ENCODE peak calls at places on chromosomes 7 and 10, in seven cellular contexts. S, J, M, O, Y, I and Z are unnamed samples.
A peak's percentile ranks its signal among the peaks of the same experiment; 100 is the strongest.

GRCh38 chr7:97959046-97959445 is 30.9 kb downstream of the OCM2 start:
- DNase-seq in S (no peak), J (no peak), M (no peak), O (no peak), Y (peak; percentile 59), I (no peak), Z (no peak)

GRCh38 chr7:12747687-12748306 is 60.4 kb downstream of the ARL4A start:
- DNase-seq in S (no peak), J (no peak), M (no peak), O (no peak), Y (no peak), I (no peak), Z (no peak)

GRCh38 chr10:84548869-84549268 is 220.5 kb downstream of the CCSER2 start:
- DNase-seq in S (no peak), J (no peak), M (no peak), O (no peak), Y (no peak), I (no peak), Z (no peak)

GRCh38 chr7:76998263-76998666 is 33.9 kb downstream of the SPDYE17 start:
- DNase-seq in S (no peak), J (no peak), M (no peak), O (no peak), Y (peak; percentile 66), I (no peak), Z (no peak)

GRCh38 chr10:21511931-21512330 is 13.6 kb downstream of the SKIDA1 start:
- DNase-seq in S (no peak), J (no peak), M (no peak), O (no peak), Y (no peak), I (no peak), Z (peak; percentile 65)

GRCh38 chr7:30841025-30841735 is 70.0 kb downstream of the MINDY4 start:
- DNase-seq in S (no peak), J (no peak), M (peak; percentile 49), O (peak; percentile 41), Y (no peak), I (no peak), Z (peak; percentile 35)

GRCh38 chr7:5077740-5078139 is 32.1 kb downstream of the RBAK start:
- DNase-seq in S (no peak), J (no peak), M (no peak), O (no peak), Y (no peak), I (no peak), Z (peak; percentile 52)

GRCh38 chr10:113557389-113558321 is 4.8 kb downstream of the HABP2 start:
- DNase-seq in S (no peak), J (no peak), M (no peak), O (no peak), Y (no peak), I (no peak), Z (no peak)

GRCh38 chr10:70967591-70968588 is 79.5 kb upstream of the PCBD1 start:
- DNase-seq in S (no peak), J (no peak), M (peak; percentile 39), O (no peak), Y (peak; percentile 38), I (no peak), Z (no peak)

GRCh38 chr7:82805527-82805960 is 357.1 kb downstream of the PCLO start:
- DNase-seq in S (no peak), J (no peak), M (peak; percentile 94), O (no peak), Y (no peak), I (no peak), Z (peak; percentile 14)

GRCh38 chr10:71302874-71303568 is 16.0 kb upstream of the SLC29A3 start:
- DNase-seq in S (no peak), J (no peak), M (peak; percentile 40), O (no peak), Y (peak; percentile 18), I (no peak), Z (no peak)

GRCh38 chr10:82628373-82628772 is 753.4 kb downstream of the NRG3 start:
- DNase-seq in S (no peak), J (no peak), M (no peak), O (no peak), Y (no peak), I (no peak), Z (no peak)

GRCh38 chr7:101537205-101537604 is 91.9 kb downstream of the MYL10 start:
- DNase-seq in S (no peak), J (no peak), M (no peak), O (no peak), Y (no peak), I (no peak), Z (peak; percentile 94)

GRCh38 chr10:108064856-108065255 is 900.4 kb upstream of the SORCS1 start:
- DNase-seq in S (no peak), J (no peak), M (no peak), O (no peak), Y (no peak), I (no peak), Z (no peak)

GRCh38 chr10:130516141-130516540 is 379.9 kb downstream of the GLRX3 start:
- DNase-seq in S (no peak), J (no peak), M (no peak), O (no peak), Y (no peak), I (no peak), Z (no peak)
- H3K27ac ChIP-seq in S (no peak overlapping the region), J (no peak overlapping the region), M (no peak overlapping the region), O (no peak overlapping the region), Y (no peak overlapping the region), I (no peak overlapping the region), Z (no peak overlapping the region)

DNA sequence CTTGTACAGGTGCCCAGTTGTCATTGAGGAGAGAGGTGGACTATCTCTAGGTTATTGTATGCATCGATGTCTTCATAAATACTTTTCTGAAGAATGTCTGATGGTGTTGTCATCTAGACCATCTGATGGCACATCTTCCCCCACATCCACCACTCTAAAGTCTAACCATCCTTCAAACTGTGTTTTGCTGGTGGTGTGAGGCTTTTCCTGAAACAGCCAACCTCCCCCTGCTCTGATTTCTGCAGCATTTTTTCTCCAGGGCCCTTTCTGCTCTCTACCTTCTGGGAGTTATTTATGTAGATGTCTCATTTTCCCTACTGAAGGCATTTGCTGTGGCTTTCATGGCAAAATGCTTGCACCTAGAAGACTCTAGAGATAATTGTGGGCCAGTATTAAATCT is 1.5 kb downstream of the PLCE1 start:
- DNase-seq in S (no peak), J (no peak), M (no peak), O (no peak), Y (no peak), I (no peak), Z (no peak)
- H3K27ac ChIP-seq in S (no peak overlapping the region), J (no peak overlapping the region), M (no peak overlapping the region), O (no peak overlapping the region), Y (no peak overlapping the region), I (peak overlapping the region; percentile 81), Z (no peak overlapping the region)

GRCh38 chr7:6180344-6180725 is 92.1 kb downstream of the CYTH3 start:
- DNase-seq in S (no peak), J (no peak), M (no peak), O (peak; percentile 40), Y (peak; percentile 36), I (no peak), Z (no peak)

GRCh38 chr7:6179620-6180343 is 92.6 kb downstream of the CYTH3 start:
- DNase-seq in S (no peak), J (no peak), M (no peak), O (peak; percentile 54), Y (peak; percentile 31), I (no peak), Z (no peak)

GRCh38 chr7:6175642-6176041 is 96.8 kb downstream of the CYTH3 start:
- DNase-seq in S (no peak), J (no peak), M (peak; percentile 41), O (no peak), Y (peak; percentile 9), I (no peak), Z (peak; percentile 54)

GRCh38 chr7:6181136-6181535 is 91.3 kb downstream of the CYTH3 start:
- DNase-seq in S (no peak), J (no peak), M (no peak), O (peak; percentile 9), Y (no peak), I (no peak), Z (peak; percentile 44)

DNA sequence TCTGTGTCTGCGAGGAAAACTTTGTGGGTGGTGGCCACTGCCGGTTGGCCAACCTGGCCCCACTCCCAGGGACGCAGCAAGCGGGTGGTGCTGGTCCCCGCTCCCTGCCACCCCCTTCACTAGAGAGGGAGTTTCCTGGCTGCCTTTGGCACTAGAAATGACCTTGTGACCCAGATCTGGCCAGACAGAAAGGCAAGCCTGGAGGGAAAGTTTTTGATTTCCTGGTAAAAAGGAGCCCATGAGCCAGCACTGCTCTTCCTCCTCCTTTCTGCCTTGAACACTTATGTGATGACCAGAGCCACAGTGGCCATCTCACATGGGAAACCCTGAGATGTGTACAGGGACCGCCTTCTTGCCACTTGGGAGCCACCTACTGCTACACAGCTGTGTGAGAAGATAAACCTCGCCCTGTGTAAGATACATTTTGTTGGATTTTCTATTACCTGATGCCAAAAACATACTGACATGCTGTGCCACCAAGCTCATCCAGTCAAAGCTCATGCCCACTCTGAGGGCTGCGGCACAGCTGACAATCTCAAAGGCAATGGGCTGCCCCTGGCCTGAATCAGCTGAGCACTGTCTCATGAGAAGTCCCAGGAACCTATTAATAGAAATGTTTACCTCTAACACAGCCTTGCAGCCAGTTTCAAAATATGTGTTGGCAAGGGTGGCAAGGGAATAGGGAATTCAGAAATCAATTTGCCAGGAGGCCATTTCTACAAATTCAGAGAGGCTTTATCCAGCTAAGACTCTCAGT is 94.0 kb downstream of the CYTH3 start:
- DNase-seq in S (no peak), J (no peak), M (no peak), O (peak; percentile 83), Y (peak; percentile 66), I (no peak), Z (no peak)
- H3K27ac ChIP-seq in S (no peak overlapping the region), J (no peak overlapping the region), M (no peak overlapping the region), O (peak overlapping the region; percentile 58), Y (no peak overlapping the region), I (no peak overlapping the region), Z (peak overlapping the region; percentile 3)

GRCh38 chr10:13632407-13632806 is 45.6 kb downstream of the PRPF18 start:
- DNase-seq in S (no peak), J (no peak), M (no peak), O (no peak), Y (no peak), I (no peak), Z (no peak)
- H3K27ac ChIP-seq in S (peak overlapping the region; percentile 61), J (no peak overlapping the region), M (no peak overlapping the region), O (peak overlapping the region; percentile 82), Y (no peak overlapping the region), I (peak overlapping the region; percentile 72), Z (no peak overlapping the region)

DNA sequence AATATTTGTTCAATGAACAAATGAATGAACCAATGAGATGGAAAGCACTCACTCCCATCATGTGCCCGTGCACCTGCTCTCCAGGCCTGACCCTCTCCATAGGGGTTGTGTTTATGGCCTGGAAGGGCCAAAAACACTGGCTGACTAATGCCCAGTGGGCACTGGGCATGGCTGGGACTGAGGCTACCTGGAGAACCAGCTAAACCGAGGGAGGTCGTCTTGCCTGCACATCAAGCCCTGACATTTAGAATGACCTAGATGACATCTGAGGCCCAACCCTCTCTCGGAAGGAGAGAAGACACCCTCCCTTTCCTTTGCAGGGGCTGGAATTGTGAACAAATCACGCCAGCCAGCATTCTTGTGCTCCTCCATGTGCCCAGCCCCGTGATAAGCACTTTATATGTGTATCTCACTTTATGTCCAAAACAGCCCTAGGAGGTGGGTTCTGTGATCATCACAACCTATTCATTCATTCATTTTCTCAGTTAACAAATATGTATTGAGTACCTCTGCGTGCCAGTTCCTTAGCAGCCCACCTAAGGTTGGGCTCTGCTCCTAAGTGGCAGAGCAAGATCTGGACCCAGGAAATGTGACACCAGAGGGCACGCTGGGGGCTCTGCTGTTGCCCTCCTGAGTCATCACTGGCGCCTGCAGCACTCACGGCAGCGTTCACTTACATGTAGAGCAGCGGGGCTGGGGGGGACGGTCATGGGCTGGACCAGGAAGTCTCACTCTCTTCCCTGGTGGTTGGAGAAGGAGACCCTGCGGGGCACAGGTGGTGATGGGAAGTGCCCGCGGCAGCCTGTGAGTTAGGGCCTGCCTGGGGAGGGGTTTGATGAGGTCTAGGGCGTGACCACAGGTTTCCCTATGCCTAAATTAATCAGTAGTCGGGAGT is 52.0 kb downstream of the TSPAN15 start:
- DNase-seq in S (no peak), J (no peak), M (no peak), O (peak; percentile 72), Y (no peak), I (no peak), Z (peak; percentile 62)
- H3K27ac ChIP-seq in S (no peak overlapping the region), J (no peak overlapping the region), M (no peak overlapping the region), O (no peak overlapping the region), Y (no peak overlapping the region), I (no peak overlapping the region), Z (no peak overlapping the region)